ENCODE peak calls at places on chromosomes 6 and 20, in five cellular contexts. S is brain microvascular endothelial cell, L is transverse colon, G is mammary epithelial cell, F is endodermal cell. A is an unnamed sample.

GRCh38 chr20:35238746-35239145 is 12.3 kb downstream of the MMP24 start:
- DNase-seq in S (no peak), L (no peak), G (no peak), F (no peak), A (no peak)

GRCh38 chr6:164098857-164099534 is 684.5 kb downstream of the QKI start:
- DNase-seq in S (no peak), L (no peak), G (no peak), F (peak; percentile 59), A (no peak)

GRCh38 chr6:128111096-128111495 is 210.2 kb upstream of the THEMIS start:
- DNase-seq in S (no peak), L (no peak), G (no peak), F (no peak), A (no peak)

GRCh38 chr6:112033824-112034223 is 20.1 kb upstream of the CCN6 start:
- DNase-seq in S (no peak), L (no peak), G (no peak), F (no peak), A (no peak)

GRCh38 chr6:31954511-31954910 is 4.3 kb downstream of the NELFE start:
- DNase-seq in S (no peak), L (no peak), G (no peak), F (no peak), A (no peak)

GRCh38 chr6:125099211-125100017 is 54.2 kb upstream of the TPD52L1 start:
- DNase-seq in S (peak; percentile 40), L (peak; percentile 61), G (peak; percentile 44), F (peak; percentile 82), A (peak; percentile 20)

GRCh38 chr6:34360556-34360955 is 31.9 kb downstream of the NUDT3 start:
- DNase-seq in S (no peak), L (no peak), G (no peak), F (no peak), A (no peak)

GRCh38 chr6:1624071-1624847 is 14.5 kb downstream of the FOXC1 start:
- DNase-seq in S (no peak), L (no peak), G (no peak), F (peak; percentile 81), A (no peak)

GRCh38 chr6:108502826-108503225 is 57.9 kb upstream of the FOXO3 start:
- DNase-seq in S (no peak), L (no peak), G (no peak), F (no peak), A (no peak)

GRCh38 chr6:16316741-16317251 is 78.4 kb downstream of the GMPR start:
- DNase-seq in S (peak; percentile 44), L (no peak), G (peak; percentile 60), F (peak; percentile 80), A (no peak)

GRCh38 chr20:33119725-33120720 is 40.6 kb downstream of the BPIFB4 start:
- DNase-seq in S (no peak), L (no peak), G (peak; percentile 11), F (peak; percentile 3), A (no peak)

GRCh38 chr6:117169781-117170281 is 95.5 kb upstream of the VGLL2 start:
- DNase-seq in S (no peak), L (no peak), G (peak; percentile 18), F (no peak), A (no peak)

GRCh38 chr6:141165012-141165411 is 967.7 kb upstream of the GJE1 start:
- DNase-seq in S (no peak), L (no peak), G (no peak), F (no peak), A (no peak)

GRCh38 chr6:150617496-150618460 is 18.1 kb downstream of the PLEKHG1 start:
- DNase-seq in S (no peak), L (no peak), G (peak; percentile 33), F (no peak), A (no peak)

GRCh38 chr6:40912158-40912946 is 126.7 kb downstream of the UNC5CL start:
- DNase-seq in S (no peak), L (peak; percentile 61), G (peak; percentile 87), F (peak; percentile 84), A (peak; percentile 33)

GRCh38 chr6:13615802-13616140 is 636 bp downstream of the NOL7 start:
- DNase-seq in S (peak; percentile 38), L (peak; percentile 63), G (no peak), F (peak; percentile 78), A (no peak)

GRCh38 chr6:168060521-168060931 is 18.5 kb downstream of the FRMD1 start:
- DNase-seq in S (peak; percentile 62), L (peak; percentile 80), G (peak; percentile 3), F (peak; percentile 87), A (no peak)

GRCh38 chr20:38373231-38373867 is 27.1 kb downstream of the LBP start:
- DNase-seq in S (no peak), L (no peak), G (no peak), F (no peak), A (no peak)

GRCh38 chr6:5295612-5296011 is 34.3 kb downstream of the FARS2 start:
- DNase-seq in S (no peak), L (no peak), G (no peak), F (no peak), A (no peak)

GRCh38 chr6:107740496-107741190 is 83.5 kb downstream of the SCML4 start:
- DNase-seq in S (no peak), L (peak; percentile 51), G (no peak), F (no peak), A (no peak)

GRCh38 chr6:38678178-38678760 is 24.7 kb downstream of the GLO1 start:
- DNase-seq in S (no peak), L (peak; percentile 11), G (no peak), F (no peak), A (no peak)

GRCh38 chr6:53432318-53433161 is 83.8 kb upstream of the ELOVL5 start:
- DNase-seq in S (peak; percentile 60), L (no peak), G (peak; percentile 65), F (no peak), A (no peak)

GRCh38 chr20:64106435-64106961 is 867 bp downstream of the NPBWR2 start:
- DNase-seq in S (no peak), L (peak; percentile 2), G (no peak), F (peak; percentile 36), A (no peak)

GRCh38 chr6:47162231-47162630 is 120.1 kb upstream of the ADGRF1 start:
- DNase-seq in S (no peak), L (no peak), G (no peak), F (no peak), A (no peak)

GRCh38 chr20:5746064-5746463 is 4.1 kb upstream of the SHLD1 start:
- DNase-seq in S (no peak), L (no peak), G (no peak), F (no peak), A (no peak)

GRCh38 chr6:75301537-75301936 is 16.9 kb upstream of the TMEM30A start:
- DNase-seq in S (no peak), L (no peak), G (no peak), F (no peak), A (no peak)

GRCh38 chr20:25008388-25009217 is 16.1 kb upstream of the APMAP start:
- DNase-seq in S (no peak), L (no peak), G (no peak), F (no peak), A (no peak)

GRCh38 chr20:25496165-25496967 is 88.9 kb downstream of the GINS1 start:
- DNase-seq in S (no peak), L (no peak), G (no peak), F (no peak), A (no peak)

GRCh38 chr20:59677586-59677985 is 73.2 kb downstream of the PHACTR3 start:
- DNase-seq in S (no peak), L (no peak), G (no peak), F (no peak), A (no peak)

GRCh38 chr20:62668441-62669027 is 26.2 kb downstream of the SLCO4A1 start:
- DNase-seq in S (peak; percentile 68), L (peak; percentile 81), G (peak; percentile 58), F (peak; percentile 94), A (peak; percentile 68)

GRCh38 chr20:37383229-37383989 is 37.5 kb downstream of the SRC start:
- DNase-seq in S (peak; percentile 21), L (no peak), G (peak; percentile 52), F (peak; percentile 43), A (no peak)

GRCh38 chr20:50385733-50386640 is 124.2 kb upstream of the PTPN1 start:
- DNase-seq in S (no peak), L (no peak), G (no peak), F (no peak), A (no peak)

GRCh38 chr20:49115565-49115964 is 69.5 kb downstream of the CSE1L start:
- DNase-seq in S (peak; percentile 35), L (no peak), G (no peak), F (no peak), A (no peak)

GRCh38 chr6:140346461-140346860 is 972.0 kb upstream of the CITED2 start:
- DNase-seq in S (peak; percentile 5), L (no peak), G (no peak), F (no peak), A (no peak)

GRCh38 chr6:7106752-7107577 is 796 bp upstream of the RREB1 start:
- DNase-seq in S (peak; percentile 1), L (peak; percentile 58), G (no peak), F (peak; percentile 80), A (no peak)

GRCh38 chr6:28814032-28814976 is 109.5 kb downstream of the TRIM27 start:
- DNase-seq in S (no peak), L (no peak), G (no peak), F (peak; percentile 77), A (no peak)

GRCh38 chr6:28817808-28818145 is 106.0 kb downstream of the TRIM27 start:
- DNase-seq in S (no peak), L (no peak), G (no peak), F (peak; percentile 59), A (no peak)

GRCh38 chr6:28812778-28813569 is 110.8 kb downstream of the TRIM27 start:
- DNase-seq in S (no peak), L (no peak), G (no peak), F (peak; percentile 58), A (no peak)

GRCh38 chr6:28816909-28817807 is 106.6 kb downstream of the TRIM27 start:
- DNase-seq in S (peak; percentile 90), L (no peak), G (peak; percentile 85), F (peak; percentile 87), A (peak; percentile 70)

GRCh38 chr6:28816339-28816908 is 107.4 kb downstream of the TRIM27 start:
- DNase-seq in S (no peak), L (no peak), G (no peak), F (no peak), A (no peak)
- H3K4me3 ChIP-seq in S (no peak overlapping the region), L (no peak overlapping the region), G (peak overlapping the region; percentile 22), F (peak overlapping the region; percentile 82), A (peak overlapping the region; percentile 8)

GRCh38 chr20:17614176-17614811 is 44.4 kb downstream of the DSTN start:
- DNase-seq in S (no peak), L (peak; percentile 78), G (no peak), F (peak; percentile 71), A (no peak)
- TF ChIP-seq CTCF in S (peak; percentile 8), L (no peak), G (no peak), F (no peak), A (no peak)

DNA sequence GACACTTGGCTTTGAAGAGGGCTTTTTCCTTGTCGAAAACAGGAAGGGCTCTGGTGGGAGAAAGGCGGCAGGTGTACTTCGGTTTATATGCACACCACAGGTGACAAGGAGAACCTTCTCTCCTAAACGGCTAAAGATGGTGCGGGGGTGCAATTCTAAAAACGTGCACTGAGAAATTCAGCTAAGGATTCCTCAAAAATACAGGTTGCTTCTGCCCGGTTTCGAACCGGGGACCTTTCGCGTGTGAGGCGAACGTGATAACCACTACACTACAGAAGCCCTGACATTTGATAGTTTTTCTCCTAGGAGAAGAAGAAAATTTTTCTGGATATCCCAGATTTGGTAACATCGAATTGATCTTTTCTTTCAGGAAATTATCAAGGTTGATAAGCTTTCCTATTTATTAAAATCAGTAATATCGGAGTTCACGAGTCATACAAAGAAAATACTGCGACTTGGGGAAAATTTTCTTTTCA is 32.0 kb downstream of the POM121L2 start:
- DNase-seq in S (peak; percentile 56), L (no peak), G (peak; percentile 63), F (peak; percentile 85), A (no peak)
- H3K4me3 ChIP-seq in S (peak overlapping the region; percentile 59), L (peak overlapping the region; percentile 14), G (peak overlapping the region; percentile 41), F (peak overlapping the region; percentile 94), A (peak overlapping the region; percentile 57)

GRCh38 chr6:69868252-69868804 is 2.0 kb downstream of the COL19A1 start:
- DNase-seq in S (no peak), L (no peak), G (no peak), F (no peak), A (no peak)
- TF ChIP-seq CTCF in S (no peak), L (no peak), G (no peak), F (peak; percentile 24), A (no peak)

A was measured in HFF-Myc.